ENCODE peak calls at places on chromosomes 11 and 22, in four cellular contexts. Z is pancreas, H is tibial nerve, T is spleen. R is an unnamed sample. For H3K4me1, the result is how much of the 10 kb centered on the place peaks cover.

GRCh38 chr11:69609351-69609750 is 31.6 kb upstream of the CCND1 start:
- DNase-seq in Z (no peak), H (no peak), T (no peak), R (no peak)

GRCh38 chr11:120306519-120307242 is 18.4 kb upstream of the TLCD5 start:
- DNase-seq in Z (no peak), H (no peak), T (no peak), R (peak)

GRCh38 chr22:30266445-30267381 is at the start of gene OSM:
- DNase-seq in Z (no peak), H (no peak), T (peak), R (peak)

GRCh38 chr11:18171377-18172000 is 1.1 kb upstream of the MRGPRX4 start:
- DNase-seq in Z (no peak), H (no peak), T (no peak), R (no peak)

GRCh38 chr22:17264321-17265052 is 45.3 kb upstream of the ADA2 start:
- DNase-seq in Z (no peak), H (no peak), T (no peak), R (no peak)

GRCh38 chr11:2788751-2789140 is 89.0 kb upstream of the KCNQ1OT1 start:
- DNase-seq in Z (peak), H (no peak), T (peak), R (peak)

GRCh38 chr11:121127809-121128208 is 26.8 kb downstream of the TECTA start:
- DNase-seq in Z (no peak), H (no peak), T (no peak), R (no peak)

GRCh38 chr22:24845036-24845918 is 39.3 kb downstream of the SGSM1 start:
- DNase-seq in Z (no peak), H (no peak), T (peak), R (no peak)

GRCh38 chr11:87463486-87464102 is 425.9 kb downstream of the TMEM135 start:
- DNase-seq in Z (no peak), H (no peak), T (no peak), R (no peak)

GRCh38 chr11:59463176-59463575 is 6.4 kb downstream of the OR4D6 start:
- DNase-seq in Z (no peak), H (peak), T (no peak), R (no peak)

GRCh38 chr11:44880511-44880910 is 70.2 kb downstream of the TP53I11 start:
- DNase-seq in Z (no peak), H (no peak), T (no peak), R (no peak)

GRCh38 chr11:3101921-3102640 is 44.9 kb upstream of the CARS1 start:
- DNase-seq in Z (no peak), H (no peak), T (no peak), R (no peak)

GRCh38 chr11:15622231-15622890 is 507.6 kb downstream of the INSC start:
- DNase-seq in Z (no peak), H (no peak), T (no peak), R (no peak)

GRCh38 chr11:43790444-43790794 is 90.2 kb upstream of the ALKBH3 start:
- DNase-seq in Z (no peak), H (no peak), T (no peak), R (no peak)

GRCh38 chr11:35043933-35044332 is 95.0 kb upstream of the CD44 start:
- DNase-seq in Z (no peak), H (no peak), T (no peak), R (no peak)

GRCh38 chr11:73140213-73141030 is 1.7 kb downstream of the FCHSD2 start:
- DNase-seq in Z (peak), H (no peak), T (peak), R (peak)

GRCh38 chr11:84390441-84391078 is 1104.4 kb upstream of the CCDC90B start:
- DNase-seq in Z (no peak), H (no peak), T (no peak), R (no peak)

GRCh38 chr22:26484360-26484706 is 656 bp downstream of the SRRD start:
- DNase-seq in Z (no peak), H (no peak), T (no peak), R (no peak)

GRCh38 chr22:17724678-17725464 is 49.4 kb downstream of the BID start:
- DNase-seq in Z (no peak), H (no peak), T (no peak), R (no peak)

GRCh38 chr11:27355575-27356104 is 7.4 kb downstream of the CCDC34 start:
- DNase-seq in Z (no peak), H (no peak), T (no peak), R (no peak)

GRCh38 chr22:49328630-49329405 is 498.9 kb downstream of the BRD1 start:
- DNase-seq in Z (peak), H (no peak), T (peak), R (no peak)

GRCh38 chr11:72591785-72592490 is 82.3 kb downstream of the PDE2A start:
- DNase-seq in Z (no peak), H (no peak), T (no peak), R (no peak)

GRCh38 chr22:39536711-39537110 is 4.2 kb upstream of the RPS19BP1 start:
- DNase-seq in Z (no peak), H (no peak), T (no peak), R (no peak)

GRCh38 chr11:69460540-69461257 is 20.8 kb upstream of the LINC01488 start:
- DNase-seq in Z (no peak), H (no peak), T (peak), R (no peak)

GRCh38 chr11:134945993-134946392 is 534.0 kb upstream of the B3GAT1 start:
- DNase-seq in Z (no peak), H (no peak), T (no peak), R (no peak)

GRCh38 chr11:73268671-73269271 is 3.4 kb upstream of the P2RY6 start:
- DNase-seq in Z (no peak), H (no peak), T (no peak), R (no peak)

GRCh38 chr11:7613394-7613720 is 59.9 kb downstream of the CYB5R2 start:
- DNase-seq in Z (no peak), H (no peak), T (no peak), R (no peak)

GRCh38 chr22:22870577-22871398 is 16.8 kb upstream of the IGLL5 start:
- DNase-seq in Z (no peak), H (no peak), T (no peak), R (no peak)

GRCh38 chr11:109138200-109138599 is 283.8 kb upstream of the C11orf87 start:
- DNase-seq in Z (no peak), H (no peak), T (no peak), R (no peak)

GRCh38 chr22:41368543-41368817 is 13.3 kb upstream of the TEF start:
- DNase-seq in Z (no peak), H (no peak), T (no peak), R (no peak)

GRCh38 chr11:86934933-86935579 is 20.1 kb downstream of the FZD4 start:
- DNase-seq in Z (no peak), H (no peak), T (no peak), R (no peak)

GRCh38 chr11:86174101-86175046 is 70.2 kb upstream of the EED start:
- DNase-seq in Z (no peak), H (peak), T (no peak), R (no peak)

GRCh38 chr22:44179989-44180705 is 578 bp upstream of the PARVG start:
- DNase-seq in Z (no peak), H (no peak), T (peak), R (no peak)

GRCh38 chr11:64340671-64341335 is 799 bp downstream of the CCDC88B start:
- DNase-seq in Z (peak), H (no peak), T (peak), R (peak)

GRCh38 chr22:40453676-40454075 is 83.3 kb downstream of the SGSM3 start:
- DNase-seq in Z (no peak), H (no peak), T (no peak), R (no peak)

GRCh38 chr11:19372381-19372780 is 131.6 kb upstream of the E2F8 start:
- DNase-seq in Z (no peak), H (no peak), T (no peak), R (no peak)

GRCh38 chr22:35558031-35558430 is 17.4 kb downstream of the RASD2 start:
- DNase-seq in Z (no peak), H (no peak), T (no peak), R (no peak)

GRCh38 chr11:105553015-105553414 is 56.9 kb upstream of the GRIA4 start:
- DNase-seq in Z (no peak), H (no peak), T (no peak), R (no peak)

DNA sequence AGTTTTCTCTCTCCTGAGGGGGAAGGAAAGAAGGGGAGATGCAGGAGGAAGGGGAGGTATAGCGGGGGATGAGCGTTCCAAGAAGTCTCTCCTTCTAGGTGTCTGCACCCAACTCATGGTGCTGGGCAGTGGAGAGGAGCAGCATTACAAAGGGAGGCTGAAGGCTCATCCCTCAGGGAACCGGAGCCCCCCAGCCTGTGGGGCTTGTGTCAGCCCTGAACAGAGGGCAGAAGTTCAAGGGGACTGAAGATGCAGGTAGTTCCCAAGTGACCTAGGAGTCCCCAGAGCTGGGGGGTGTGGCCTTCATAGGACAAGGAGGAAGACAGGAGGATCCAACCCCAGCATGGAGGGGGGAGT is 1.8 kb downstream of the C11orf68 start:
- DNase-seq in Z (no peak), H (no peak), T (no peak), R (no peak)
- H3K4me1 ChIP-seq in Z (under half), H (under half), T (half or more), R (under half)

GRCh38 chr11:46845440-46845739 is 690 bp downstream of the CKAP5 start:
- DNase-seq in Z (no peak), H (no peak), T (no peak), R (peak)

GRCh38 chr11:46850829-46851380 is 4.8 kb upstream of the CKAP5 start:
- DNase-seq in Z (no peak), H (no peak), T (no peak), R (no peak)

GRCh38 chr11:46849631-46850030 is 3.6 kb upstream of the CKAP5 start:
- DNase-seq in Z (no peak), H (no peak), T (no peak), R (no peak)

GRCh38 chr11:46846510-46846830 is 390 bp upstream of the CKAP5 start:
- DNase-seq in Z (no peak), H (no peak), T (no peak), R (no peak)

DNA sequence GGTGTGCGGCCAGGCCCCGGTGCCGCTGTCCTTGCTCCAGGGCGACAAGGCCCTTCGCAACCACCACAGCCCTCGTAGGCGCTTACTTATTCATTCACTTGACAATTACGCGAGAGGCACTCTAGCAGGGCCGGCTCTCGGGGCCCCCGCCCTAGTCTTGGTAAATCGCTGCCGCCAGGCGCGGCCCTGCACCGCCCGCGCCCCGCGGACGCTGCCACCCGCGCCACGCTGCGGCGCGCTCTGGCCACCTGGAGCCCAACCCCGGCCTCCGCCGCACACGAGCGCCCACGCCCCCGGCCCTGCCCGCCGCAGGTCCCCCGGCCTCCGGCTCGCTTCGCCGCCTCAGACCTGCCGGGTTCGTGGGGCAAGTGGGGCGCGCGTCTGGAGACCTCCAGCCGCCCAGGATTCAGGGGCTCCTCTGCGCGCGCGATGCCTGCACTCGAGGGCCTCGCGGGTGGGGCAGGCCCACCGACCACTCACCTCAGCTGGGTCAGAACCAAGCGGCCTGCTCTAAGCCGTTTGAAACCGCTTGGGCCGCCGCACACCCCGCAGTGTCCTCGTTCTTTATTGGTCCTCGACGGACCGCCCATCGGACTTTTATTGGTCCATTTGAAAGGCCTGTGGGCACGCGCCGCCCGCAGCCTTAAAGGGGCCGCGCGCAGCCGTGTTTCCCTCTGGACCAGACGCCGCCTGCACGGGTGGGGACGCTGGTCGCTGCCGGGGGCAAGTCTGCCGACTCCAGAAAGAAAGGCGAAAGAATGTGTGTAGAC is at the start of gene CKAP5:
- DNase-seq in Z (peak), H (peak), T (peak), R (peak)
- H3K4me1 ChIP-seq in Z (under half), H (under half), T (under half), R (under half)

DNA sequence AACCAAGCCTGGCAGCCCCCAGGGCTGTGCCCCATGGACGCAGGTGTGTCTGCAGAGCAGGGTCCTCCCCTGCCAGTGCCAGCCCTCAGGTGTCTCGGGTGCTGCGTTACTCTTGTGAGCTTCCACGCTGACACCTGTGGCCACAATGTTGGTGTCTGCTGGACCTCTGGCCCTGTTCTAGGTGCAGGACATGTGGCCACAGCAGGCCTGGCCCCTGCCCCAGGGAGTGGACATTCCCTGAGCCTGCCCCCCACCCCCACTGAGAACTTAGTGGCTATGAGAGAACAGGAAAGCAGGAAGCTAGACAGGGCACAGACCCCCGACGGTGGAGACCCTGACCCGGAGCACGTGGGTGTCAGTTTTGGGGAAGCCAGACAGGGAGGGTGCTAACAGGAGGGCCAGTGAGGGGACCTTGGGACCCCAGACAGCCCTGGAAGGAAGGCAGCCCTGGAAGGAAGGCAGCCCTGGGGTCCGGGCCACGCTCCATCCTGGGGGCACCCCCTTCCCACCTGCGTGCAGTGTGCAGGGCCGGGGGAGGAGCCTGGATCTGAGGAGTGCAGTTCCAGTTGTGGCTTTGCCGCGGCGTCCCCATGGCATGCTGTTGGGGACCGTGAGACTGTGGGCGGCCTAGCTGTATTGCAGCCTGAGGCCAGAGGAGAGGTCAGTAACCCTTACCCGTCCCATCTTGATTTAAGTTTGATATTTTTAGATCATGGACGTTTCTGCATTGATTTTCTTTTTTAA is 43.9 kb upstream of the PPARA start:
- DNase-seq in Z (no peak), H (no peak), T (no peak), R (no peak)
- H3K4me1 ChIP-seq in Z (half or more), H (half or more), T (half or more), R (under half)

DNA sequence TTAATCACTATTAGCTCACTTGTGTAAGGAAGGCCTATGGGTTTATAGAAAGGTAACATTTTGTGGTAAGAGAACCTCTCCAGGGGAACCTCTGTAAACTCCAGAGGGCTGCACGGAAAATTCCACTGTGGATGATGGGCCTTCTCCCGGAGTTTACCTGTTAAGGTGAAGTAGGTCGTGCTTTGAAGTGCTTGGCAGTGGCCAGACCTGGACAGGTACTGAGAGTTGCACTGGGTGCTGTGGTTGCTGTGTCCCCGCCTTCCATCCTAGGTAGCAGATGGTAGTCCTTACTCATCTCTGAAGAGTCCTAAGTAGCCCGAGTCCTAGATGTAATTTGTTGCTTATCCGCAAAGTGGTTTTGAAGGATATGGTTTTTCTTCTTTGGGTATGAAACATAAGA is 133.4 kb downstream of the TEAD1 start:
- DNase-seq in Z (no peak), H (no peak), T (no peak), R (no peak)
- H3K4me1 ChIP-seq in Z (under half), H (under half), T (under half), R (under half)

GRCh38 chr11:10379022-10379421 is 74.1 kb downstream of the ADM start:
- DNase-seq in Z (no peak), H (no peak), T (no peak), R (no peak)

GRCh38 chr11:10379871-10380568 is 75.0 kb upstream of the AMPD3 start:
- DNase-seq in Z (no peak), H (no peak), T (no peak), R (no peak)

GRCh38 chr11:10377182-10377581 is 72.3 kb downstream of the ADM start:
- DNase-seq in Z (no peak), H (no peak), T (no peak), R (no peak)

GRCh38 chr11:10379433-10379832 is 74.6 kb downstream of the ADM start:
- DNase-seq in Z (no peak), H (no peak), T (no peak), R (no peak)

DNA sequence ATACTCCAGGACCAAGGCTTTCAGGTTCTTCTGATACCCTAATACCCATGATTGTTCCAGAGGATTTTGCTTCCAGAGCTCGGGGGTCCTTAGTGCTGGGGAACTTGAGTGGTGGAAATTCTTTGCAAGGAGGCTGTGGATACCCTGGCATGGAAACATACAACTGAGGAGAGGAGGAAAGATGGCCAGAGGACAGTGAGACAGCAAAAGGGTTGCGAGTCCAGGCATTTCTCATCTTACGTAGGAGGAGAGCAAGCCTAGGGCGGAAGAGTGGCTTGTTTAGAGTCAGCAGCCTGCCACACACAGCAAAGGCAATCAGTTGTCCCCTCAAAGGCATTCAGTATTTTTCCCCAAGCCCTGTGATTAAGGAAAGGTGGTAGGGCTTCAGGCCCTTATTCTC is 73.5 kb downstream of the ADM start:
- DNase-seq in Z (no peak), H (no peak), T (no peak), R (no peak)
- H3K4me1 ChIP-seq in Z (under half), H (under half), T (under half), R (under half)

DNA sequence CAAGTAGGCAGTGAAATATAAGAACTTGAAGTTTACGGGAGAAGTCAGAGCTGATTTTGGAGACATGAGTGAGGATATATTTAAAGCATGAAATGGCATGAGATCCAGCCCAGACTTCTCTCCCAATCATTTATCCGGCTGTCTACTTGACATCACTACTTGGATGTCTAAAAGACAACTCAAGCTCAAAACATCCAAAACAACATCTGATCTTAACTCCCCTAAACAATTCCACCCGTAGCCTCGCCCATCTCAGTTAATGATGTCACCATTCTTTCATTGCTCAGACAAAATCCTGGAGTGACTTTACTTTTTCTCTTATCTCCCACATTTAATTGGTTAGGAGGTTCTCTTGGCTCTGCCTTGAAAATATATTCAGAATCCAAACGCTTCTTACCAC is 44.5 kb downstream of the WEE1 start:
- DNase-seq in Z (no peak), H (no peak), T (no peak), R (no peak)
- H3K4me1 ChIP-seq in Z (under half), H (under half), T (under half), R (under half)

DNA sequence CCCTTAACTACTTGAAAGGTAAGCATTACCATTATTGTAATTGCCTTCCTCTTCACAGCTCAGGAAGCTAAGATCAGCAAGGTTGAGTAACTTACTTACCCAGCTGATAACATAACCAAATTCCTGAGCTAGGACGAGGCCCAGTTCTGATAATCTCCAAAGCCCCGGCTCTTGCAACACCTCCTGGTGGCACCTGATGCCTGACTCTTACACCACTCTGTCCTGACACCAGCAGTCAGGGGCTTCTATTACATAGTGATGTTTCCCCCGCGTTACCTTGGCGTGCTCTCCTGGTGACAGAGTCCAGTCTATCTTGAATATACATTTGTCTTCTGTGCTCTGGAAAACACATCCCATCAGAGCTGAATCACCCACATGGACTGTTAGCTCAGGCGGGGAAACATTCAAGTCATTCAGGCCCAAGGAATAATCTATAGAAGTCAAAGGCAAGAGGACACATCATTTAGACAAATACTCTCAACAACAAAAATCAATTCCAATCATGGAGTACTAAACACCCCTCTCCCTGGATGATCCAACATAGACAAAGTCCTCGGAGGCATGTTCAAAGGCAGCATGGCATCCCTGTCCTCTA is 12.6 kb downstream of the JAML start:
- DNase-seq in Z (no peak), H (no peak), T (no peak), R (no peak)
- H3K4me1 ChIP-seq in Z (under half), H (under half), T (under half), R (under half)

R was measured in colonic mucosa.